ENCODE peak calls at places on chromosomes 11 and 22, in ten cellular contexts. S is mammary epithelial cell; P is heart right ventricle; Q is type B pancreatic cell; O is colonic mucosa; Z is kidney epithelial cell; N is endothelial cell of umbilical vein; C is HFF-Myc; U is CD8-positive, alpha-beta T cell; H is GM12878. E is an unnamed sample.

GRCh38 chr22:24198682-24199052 is 17.4 kb downstream of the SUSD2 start:
- DNase-seq in S (no peak), P (no peak), Q (no peak), O (no peak), Z (no peak), N (no peak), C (no peak), U (no peak), H (no peak), E (no peak)

GRCh38 chr11:34929794-34930763 is 13.7 kb downstream of the PDHX start:
- DNase-seq in S (no peak), P (no peak), Q (no peak), O (peak), Z (no peak), N (no peak), C (no peak), U (no peak), H (no peak), E (no peak)

GRCh38 chr11:128625316-128625715 is 38.0 kb upstream of the ETS1 start:
- DNase-seq in S (no peak), P (no peak), Q (no peak), O (no peak), Z (no peak), N (no peak), C (no peak), U (peak), H (no peak), E (no peak)

GRCh38 chr11:88508808-88509581 is 171.5 kb upstream of the CTSC start:
- DNase-seq in S (no peak), P (peak), Q (no peak), O (peak), Z (no peak), N (peak), C (no peak), U (no peak), H (no peak), E (no peak)

GRCh38 chr22:33202455-33202854 is 144.3 kb upstream of the SYN3 start:
- DNase-seq in S (no peak), P (no peak), Q (no peak), O (no peak), Z (no peak), N (no peak), C (no peak), U (no peak), H (no peak), E (no peak)

GRCh38 chr22:28021116-28021997 is 102.3 kb upstream of the PITPNB start:
- DNase-seq in S (no peak), P (no peak), Q (peak), O (peak), Z (no peak), N (no peak), C (no peak), U (no peak), H (no peak), E (no peak)

GRCh38 chr11:126594921-126595367 is 239.5 kb downstream of the ST3GAL4 start:
- DNase-seq in S (no peak), P (no peak), Q (no peak), O (no peak), Z (no peak), N (no peak), C (no peak), U (no peak), H (no peak), E (no peak)

GRCh38 chr11:108698844-108699642 is 34.2 kb downstream of the DDX10 start:
- DNase-seq in S (peak), P (no peak), Q (no peak), O (no peak), Z (no peak), N (no peak), C (no peak), U (no peak), H (peak), E (no peak)

GRCh38 chr22:49095366-49095765 is 732.3 kb downstream of the BRD1 start:
- DNase-seq in S (no peak), P (no peak), Q (no peak), O (no peak), Z (no peak), N (no peak), C (no peak), U (no peak), H (no peak), E (no peak)

GRCh38 chr11:61294717-61295595 is at the start of gene VWCE:
- DNase-seq in S (peak), P (peak), Q (peak), O (peak), Z (no peak), N (peak), C (no peak), U (peak), H (no peak), E (peak)
- TF ChIP-seq CTCF in S (peak), P (no peak), Q (peak), O (no peak), Z (peak), N (peak), C (peak), U (no peak), H (peak), E (no peak)

GRCh38 chr11:11304572-11304971 is 48.5 kb downstream of the CSNK2A3 start:
- DNase-seq in S (no peak), P (no peak), Q (no peak), O (no peak), Z (no peak), N (no peak), C (no peak), U (no peak), H (no peak), E (no peak)

GRCh38 chr11:11309906-11310305 is 43.1 kb downstream of the CSNK2A3 start:
- DNase-seq in S (no peak), P (no peak), Q (no peak), O (no peak), Z (no peak), N (no peak), C (no peak), U (no peak), H (no peak), E (no peak)

GRCh38 chr11:11308249-11308648 is 44.8 kb downstream of the CSNK2A3 start:
- DNase-seq in S (no peak), P (no peak), Q (no peak), O (no peak), Z (no peak), N (no peak), C (no peak), U (no peak), H (no peak), E (no peak)

GRCh38 chr11:11302565-11302964 is 50.5 kb downstream of the CSNK2A3 start:
- DNase-seq in S (no peak), P (no peak), Q (no peak), O (no peak), Z (no peak), N (no peak), C (no peak), U (no peak), H (no peak), E (no peak)

GRCh38 chr11:11306855-11307254 is 46.2 kb downstream of the CSNK2A3 start:
- DNase-seq in S (peak), P (no peak), Q (no peak), O (no peak), Z (no peak), N (no peak), C (no peak), U (no peak), H (no peak), E (no peak)
- TF ChIP-seq CTCF in S (no peak), P (no peak), Q (no peak), O (no peak), Z (no peak), N (no peak), C (no peak), U (no peak), H (no peak), E (no peak)

GRCh38 chr11:68326334-68327215 is 14.2 kb downstream of the LRP5 start:
- DNase-seq in S (no peak), P (no peak), Q (no peak), O (no peak), Z (no peak), N (no peak), C (no peak), U (no peak), H (no peak), E (no peak)

GRCh38 chr11:68324695-68325094 is 12.3 kb downstream of the LRP5 start:
- DNase-seq in S (no peak), P (no peak), Q (no peak), O (no peak), Z (no peak), N (no peak), C (no peak), U (no peak), H (no peak), E (no peak)

GRCh38 chr11:68325894-68326220 is 13.5 kb downstream of the LRP5 start:
- DNase-seq in S (no peak), P (no peak), Q (no peak), O (no peak), Z (no peak), N (no peak), C (no peak), U (no peak), H (no peak), E (no peak)

GRCh38 chr11:68324241-68324640 is 11.8 kb downstream of the LRP5 start:
- DNase-seq in S (no peak), P (no peak), Q (no peak), O (no peak), Z (no peak), N (no peak), C (no peak), U (no peak), H (no peak), E (no peak)

DNA sequence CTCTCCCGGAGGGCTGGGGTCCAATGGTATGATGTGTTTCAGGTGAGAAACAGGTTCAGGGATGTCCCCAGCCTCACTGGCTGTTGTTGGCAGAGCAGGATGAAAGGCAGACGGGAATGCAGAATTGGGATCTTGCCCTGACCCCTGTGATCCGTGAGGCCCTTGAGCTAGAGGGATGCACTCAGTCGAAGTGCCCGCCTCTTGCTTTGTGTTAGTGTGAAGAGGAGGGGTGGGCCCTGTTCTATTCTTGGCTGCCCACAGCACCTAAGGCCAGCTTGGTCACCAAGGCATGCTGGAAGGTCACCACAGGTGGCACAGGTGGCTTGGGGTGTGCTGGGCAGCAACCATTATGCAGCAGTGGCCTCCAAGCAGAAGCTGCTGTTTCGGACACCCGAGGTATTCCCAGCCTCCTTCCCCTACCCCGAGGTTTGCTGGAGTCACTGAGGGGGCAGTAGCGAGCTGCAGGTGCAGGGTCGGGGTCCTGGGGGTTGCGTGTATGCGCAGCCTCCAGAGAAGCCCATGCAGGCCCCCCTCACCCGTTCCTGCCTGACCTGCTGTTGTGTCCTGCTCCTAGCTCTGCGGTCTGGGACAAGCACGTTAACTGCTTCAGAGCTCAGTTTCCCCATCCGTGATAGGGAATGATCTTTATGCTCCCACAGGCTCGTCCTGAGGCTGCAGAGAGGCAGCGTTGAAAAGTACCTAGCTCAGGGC is 12.9 kb downstream of the LRP5 start:
- DNase-seq in S (no peak), P (no peak), Q (no peak), O (no peak), Z (no peak), N (no peak), C (no peak), U (no peak), H (no peak), E (no peak)
- TF ChIP-seq CTCF in S (no peak), P (no peak), Q (peak), O (no peak), Z (no peak), N (no peak), C (no peak), U (no peak), H (no peak), E (no peak)

GRCh38 chr11:103091024-103091423 is 936 bp downstream of the DCUN1D5 start:
- DNase-seq in S (peak), P (no peak), Q (no peak), O (no peak), Z (no peak), N (peak), C (no peak), U (no peak), H (no peak), E (no peak)

GRCh38 chr11:103091810-103092524 is at the start of gene DCUN1D5:
- DNase-seq in S (peak), P (peak), Q (peak), O (peak), Z (peak), N (peak), C (peak), U (peak), H (peak), E (peak)

GRCh38 chr11:103085758-103086365 is 6.1 kb downstream of the DCUN1D5 start:
- DNase-seq in S (no peak), P (no peak), Q (no peak), O (no peak), Z (no peak), N (peak), C (no peak), U (no peak), H (no peak), E (no peak)

GRCh38 chr11:103086461-103086860 is 5.5 kb downstream of the DCUN1D5 start:
- DNase-seq in S (no peak), P (no peak), Q (no peak), O (no peak), Z (no peak), N (no peak), C (no peak), U (no peak), H (no peak), E (no peak)

DNA sequence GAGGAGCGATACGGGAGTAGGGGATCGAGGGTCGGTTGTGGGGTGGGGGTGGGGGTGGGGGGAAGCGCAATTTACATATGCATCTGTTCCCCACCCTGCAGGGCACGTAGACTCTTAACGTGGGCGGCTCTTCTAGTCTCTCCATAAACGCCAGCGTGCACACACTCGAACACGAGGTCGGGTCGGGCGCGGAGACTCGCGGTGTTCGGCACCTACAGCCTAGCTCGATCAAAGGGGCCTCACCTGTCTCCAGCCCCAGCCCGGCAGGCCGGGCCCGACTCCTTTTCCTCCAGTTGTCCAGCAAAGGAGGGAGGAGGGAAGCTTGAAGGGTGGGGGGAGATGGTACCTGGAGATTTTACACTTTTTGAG is 535 bp downstream of the DCUN1D5 start:
- DNase-seq in S (peak), P (peak), Q (no peak), O (peak), Z (no peak), N (peak), C (no peak), U (peak), H (no peak), E (peak)
- TF ChIP-seq CTCF in S (no peak), P (no peak), Q (no peak), O (no peak), Z (no peak), N (no peak), C (no peak), U (no peak), H (no peak), E (no peak)

DNA sequence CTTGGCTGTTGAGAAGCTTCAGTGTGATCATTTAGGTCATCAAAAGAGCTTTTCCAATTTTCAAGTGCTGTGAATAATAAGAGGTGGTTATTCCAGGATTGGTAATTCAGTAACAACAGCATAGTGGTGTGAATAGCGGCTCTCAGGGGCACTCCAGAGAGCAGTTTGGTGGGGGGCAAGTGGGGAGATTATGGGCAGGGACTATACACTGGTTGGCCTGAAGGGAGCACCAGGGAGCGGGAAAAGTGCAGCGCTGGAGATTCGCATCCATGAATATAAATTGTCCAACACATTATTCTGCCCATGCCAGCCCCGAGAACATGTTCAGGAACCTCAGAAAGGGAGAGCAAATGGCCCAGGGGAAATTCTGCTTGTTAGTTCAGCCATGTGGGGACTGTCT is 37.9 kb downstream of the OR6Q1 start:
- DNase-seq in S (no peak), P (no peak), Q (no peak), O (no peak), Z (no peak), N (no peak), C (no peak), U (no peak), H (no peak), E (no peak)
- TF ChIP-seq CTCF in S (no peak), P (no peak), Q (peak), O (no peak), Z (no peak), N (peak), C (no peak), U (no peak), H (peak), E (no peak)

GRCh38 chr22:42108848-42109247 is 18.3 kb upstream of the NDUFA6 start:
- DNase-seq in S (no peak), P (no peak), Q (no peak), O (no peak), Z (no peak), N (no peak), C (no peak), U (no peak), H (no peak), E (no peak)

GRCh38 chr22:42111798-42112197 is 18.8 kb downstream of the CYP2D6 start:
- DNase-seq in S (no peak), P (no peak), Q (no peak), O (no peak), Z (no peak), N (no peak), C (no peak), U (no peak), H (no peak), E (no peak)

GRCh38 chr22:42116848-42117424 is 13.7 kb downstream of the CYP2D6 start:
- DNase-seq in S (no peak), P (no peak), Q (no peak), O (peak), Z (no peak), N (peak), C (no peak), U (no peak), H (no peak), E (no peak)

DNA sequence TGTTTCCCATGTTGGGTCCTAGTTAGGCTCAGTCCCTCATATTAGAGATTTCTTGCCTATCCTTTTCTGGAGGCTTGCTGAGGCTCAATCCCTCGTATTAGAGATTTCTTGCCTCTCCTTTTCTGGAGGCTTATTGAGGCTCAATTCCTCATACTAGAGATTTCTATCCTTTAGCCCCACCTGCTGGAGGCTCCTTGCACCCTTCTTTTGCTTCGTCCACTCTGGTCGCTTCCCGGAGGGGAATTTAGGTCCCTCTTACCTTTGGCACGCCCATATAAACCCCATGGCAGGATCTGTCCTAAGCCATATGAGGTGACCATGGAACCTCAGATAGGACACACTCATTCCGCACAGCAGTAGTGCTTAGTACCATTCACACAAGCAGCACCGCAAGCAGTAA is 15.9 kb downstream of the CYP2D6 start:
- DNase-seq in S (no peak), P (no peak), Q (no peak), O (no peak), Z (no peak), N (peak), C (no peak), U (no peak), H (no peak), E (no peak)
- TF ChIP-seq CTCF in S (no peak), P (peak), Q (peak), O (no peak), Z (no peak), N (peak), C (peak), U (no peak), H (peak), E (no peak)

GRCh38 chr11:45755281-45755859 is 49.6 kb upstream of the SLC35C1 start:
- DNase-seq in S (no peak), P (peak), Q (no peak), O (no peak), Z (no peak), N (no peak), C (no peak), U (no peak), H (no peak), E (no peak)

GRCh38 chr11:45756384-45757010 is 48.5 kb upstream of the SLC35C1 start:
- DNase-seq in S (no peak), P (no peak), Q (no peak), O (no peak), Z (no peak), N (no peak), C (no peak), U (no peak), H (no peak), E (no peak)

GRCh38 chr11:45752136-45752535 is 52.8 kb upstream of the SLC35C1 start:
- DNase-seq in S (no peak), P (no peak), Q (no peak), O (no peak), Z (no peak), N (no peak), C (no peak), U (no peak), H (no peak), E (no peak)

GRCh38 chr11:45754746-45755145 is 50.2 kb upstream of the SLC35C1 start:
- DNase-seq in S (no peak), P (no peak), Q (no peak), O (no peak), Z (no peak), N (no peak), C (no peak), U (no peak), H (no peak), E (no peak)

DNA sequence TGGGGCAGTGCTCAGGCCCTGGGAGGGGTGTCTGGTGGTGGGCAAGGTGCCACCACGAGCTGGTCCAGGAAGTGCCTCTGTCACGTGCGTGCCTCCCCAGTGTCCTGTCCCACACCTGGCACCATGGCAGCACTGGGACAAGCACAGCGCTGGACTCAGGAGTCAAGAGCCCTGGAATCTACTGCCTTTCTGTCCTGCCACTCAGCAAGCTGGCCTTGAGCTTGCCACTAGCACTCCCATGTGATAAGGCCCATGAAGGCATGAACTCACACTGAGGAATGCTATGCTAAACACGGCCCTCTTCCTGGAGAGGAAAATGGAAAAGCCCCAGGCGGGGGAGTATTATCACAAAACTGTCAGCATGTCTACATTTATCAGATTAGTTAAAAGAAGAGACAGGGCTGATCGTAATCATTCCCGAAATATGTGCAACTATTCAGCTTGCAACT is 50.7 kb upstream of the SLC35C1 start:
- DNase-seq in S (no peak), P (peak), Q (no peak), O (no peak), Z (no peak), N (no peak), C (no peak), U (no peak), H (no peak), E (no peak)
- TF ChIP-seq CTCF in S (no peak), P (no peak), Q (no peak), O (no peak), Z (no peak), N (no peak), C (no peak), U (no peak), H (no peak), E (no peak)

DNA sequence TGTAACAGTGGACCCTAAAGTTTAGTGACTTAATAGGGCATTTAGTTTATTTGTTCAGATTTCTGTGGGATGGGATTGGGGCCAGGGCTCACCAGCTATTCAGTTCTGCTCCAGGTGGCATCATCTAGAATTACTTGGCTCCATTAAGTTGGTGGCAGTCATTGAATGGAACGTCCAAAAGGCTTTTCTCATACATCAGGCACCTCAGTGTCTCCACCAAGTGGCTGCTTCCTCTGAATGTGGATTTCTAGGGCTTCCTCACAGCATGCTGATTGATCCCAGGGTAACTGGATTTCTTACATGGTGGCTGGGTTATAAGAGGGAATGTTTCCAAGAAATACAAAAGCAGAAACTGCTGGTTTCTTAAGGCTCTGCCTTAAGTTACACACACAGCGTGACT is 34.7 kb downstream of the USP47 start:
- DNase-seq in S (no peak), P (no peak), Q (no peak), O (no peak), Z (no peak), N (no peak), C (no peak), U (no peak), H (no peak), E (no peak)
- TF ChIP-seq CTCF in S (peak), P (no peak), Q (peak), O (no peak), Z (peak), N (peak), C (peak), U (no peak), H (peak), E (no peak)

E was measured in mesothelial cell of epicardium.